ENCODE peak calls at places on chromosome 18, in six cellular contexts. N, E, R, Q, W and M are unnamed samples.

GRCh38 chr18:27717250-27717649 is 459.7 kb downstream of the CDH2 start:
- DNase-seq in R (no peak), Q (no peak), E (no peak), N (no peak), W (no peak), M (no peak)

GRCh38 chr18:74895686-74896085 is 298.0 kb downstream of the ZNF407 start:
- DNase-seq in R (no peak), E (no peak), Q (no peak), N (peak), W (no peak), M (peak)

GRCh38 chr18:32040936-32041335 is 22.3 kb downstream of the RNF125 start:
- DNase-seq in R (no peak), W (no peak), Q (no peak), N (no peak), E (no peak), M (no peak)

GRCh38 chr18:63301458-63301857 is 18.1 kb downstream of the BCL2 start:
- DNase-seq in E (no peak), W (no peak), R (no peak), N (no peak), Q (no peak), M (no peak)

GRCh38 chr18:35024965-35025364 is 16.2 kb upstream of the MAPRE2 start:
- DNase-seq in E (no peak), N (peak), Q (no peak), R (no peak), W (no peak), M (peak)

GRCh38 chr18:9914584-9915290 is 921 bp downstream of the VAPA start:
- DNase-seq in Q (no peak), E (peak), N (peak), R (peak), W (peak), M (peak)

GRCh38 chr18:9082763-9083510 is 19.6 kb upstream of the NDUFV2 start:
- DNase-seq in W (no peak), E (no peak), Q (no peak), N (no peak), R (no peak), M (no peak)

GRCh38 chr18:21261352-21261751 is 19.3 kb downstream of the GREB1L start:
- DNase-seq in W (no peak), R (no peak), N (no peak), E (no peak), Q (no peak), M (no peak)

GRCh38 chr18:30522288-30522929 is 520.1 kb downstream of the DSC3 start:
- DNase-seq in W (peak), R (peak), N (no peak), E (no peak), Q (peak), M (no peak)

GRCh38 chr18:24176727-24177416 is 38.0 kb downstream of the CABYR start:
- DNase-seq in Q (peak), W (peak), N (peak), R (peak), E (peak), M (peak)

GRCh38 chr18:50816767-50817166 is 3.0 kb downstream of the MRO start:
- DNase-seq in E (no peak), Q (no peak), R (no peak), W (no peak), N (no peak), M (no peak)

GRCh38 chr18:50665519-50665918 is 105.6 kb downstream of the MAPK4 start:
- DNase-seq in E (no peak), W (no peak), Q (no peak), N (no peak), R (no peak), M (no peak)

GRCh38 chr18:31791817-31792579 is 31.3 kb upstream of the SLC25A52 start:
- DNase-seq in R (no peak), Q (no peak), N (no peak), E (no peak), W (no peak), M (no peak)

GRCh38 chr18:35083174-35083712 is 42.0 kb downstream of the MAPRE2 start:
- DNase-seq in R (no peak), Q (no peak), E (no peak), W (no peak), N (no peak), M (no peak)

GRCh38 chr18:10826400-10826799 is 300.6 kb downstream of the NAPG start:
- DNase-seq in R (no peak), Q (no peak), E (no peak), N (no peak), W (no peak), M (no peak)

GRCh38 chr18:63965716-63966330 is 4.1 kb upstream of the SERPINB8 start:
- DNase-seq in R (no peak), W (no peak), E (no peak), N (no peak), Q (no peak), M (no peak)

GRCh38 chr18:26051845-26052244 is 38.6 kb downstream of the SS18 start:
- DNase-seq in Q (no peak), E (no peak), R (no peak), N (no peak), W (no peak), M (no peak)
- H2BK15ac ChIP-seq in Q (no peak), E (no peak), R (no peak), N (no peak), W (no peak), M (no peak)

GRCh38 chr18:49646864-49647263 is 85.0 kb downstream of the LIPG start:
- DNase-seq in E (no peak), R (no peak), N (no peak), Q (no peak), W (no peak), M (peak)
- H2BK15ac ChIP-seq in E (no peak), R (no peak), N (no peak), Q (no peak), W (no peak), M (no peak)

GRCh38 chr18:55275042-55275897 is 312.7 kb downstream of the TCF4 start:
- DNase-seq in Q (no peak), R (no peak), E (no peak), W (peak), N (peak), M (peak)
- H2BK15ac ChIP-seq in Q (no peak), R (no peak), E (no peak), W (no peak), N (no peak), M (no peak)

DNA sequence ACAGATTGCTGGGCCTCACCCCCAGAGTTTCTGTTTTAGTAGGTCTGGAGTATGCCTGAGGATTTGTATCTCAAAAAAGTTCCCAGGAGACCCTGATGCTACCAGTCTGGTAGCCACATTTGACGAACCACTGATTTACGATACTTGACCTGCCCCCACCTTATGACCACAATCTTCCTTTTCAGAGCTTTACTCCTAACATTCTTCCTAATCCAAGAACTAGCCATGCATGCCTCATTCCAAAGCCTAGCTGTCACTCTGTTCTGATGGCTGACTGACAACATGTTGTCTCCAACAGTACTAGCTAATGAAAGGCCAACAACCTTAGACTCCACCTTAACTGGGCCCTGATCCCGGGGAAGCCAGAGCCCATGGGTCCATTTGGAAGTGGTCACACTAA is 191.4 kb downstream of the MBD2 start:
- DNase-seq in Q (no peak), R (no peak), N (no peak), W (peak), E (no peak), M (no peak)
- H2BK15ac ChIP-seq in Q (no peak), R (no peak), N (no peak), W (no peak), E (no peak), M (no peak)

GRCh38 chr18:13017247-13017875 is 26.2 kb downstream of the CEP192 start:
- DNase-seq in Q (no peak), R (no peak), E (no peak), N (no peak), W (no peak), M (no peak)
- H2BK15ac ChIP-seq in Q (no peak), R (no peak), E (no peak), N (no peak), W (no peak), M (no peak)

DNA sequence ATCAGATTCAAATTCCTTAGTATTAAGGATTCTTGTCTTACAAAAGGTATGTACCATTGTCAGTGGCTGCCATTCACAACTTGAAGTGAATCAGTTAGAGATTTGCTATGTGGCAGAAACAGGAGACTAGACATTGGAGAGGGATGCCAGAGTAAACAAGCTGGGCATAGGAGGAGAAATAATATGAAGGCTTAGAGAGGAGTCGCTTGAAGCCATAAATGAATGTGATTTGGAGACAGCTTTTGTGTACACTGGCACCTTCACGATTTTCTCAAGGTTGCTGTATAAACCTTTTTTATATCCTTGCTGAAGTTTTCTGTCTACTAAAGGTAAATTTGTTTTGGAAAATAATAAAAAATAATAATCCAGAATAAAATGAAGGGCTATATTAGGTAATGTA is 498.3 kb upstream of the SETBP1 start:
- DNase-seq in N (no peak), W (no peak), Q (no peak), R (no peak), E (no peak), M (no peak)
- H2BK15ac ChIP-seq in N (no peak), W (no peak), Q (no peak), R (no peak), E (no peak), M (no peak)